ENCODE peak calls at places on chromosome 14, in seven cellular contexts. N, R, T, H, X, O and W are unnamed samples.

GRCh38 chr14:33165144-33165925 is 226.7 kb downstream of the NPAS3 start:
- DNase-seq in N (peak; percentile 22), R (no peak), T (no peak), H (no peak), X (peak; percentile 4), O (no peak), W (no peak)

GRCh38 chr14:60590907-60591510 is 58.3 kb downstream of the SIX1 start:
- DNase-seq in N (no peak), R (no peak), T (no peak), H (no peak), X (no peak), O (no peak), W (no peak)

GRCh38 chr14:101121399-101122113 is 218.0 kb upstream of the RTL1 start:
- DNase-seq in N (no peak), R (no peak), T (peak; percentile 37), H (no peak), X (no peak), O (peak; percentile 6), W (no peak)

GRCh38 chr14:59254146-59254910 is 65.9 kb downstream of the DAAM1 start:
- DNase-seq in N (peak; percentile 93), R (no peak), T (peak; percentile 77), H (no peak), X (peak; percentile 94), O (peak; percentile 66), W (no peak)

GRCh38 chr14:100824156-100824555 is 1.8 kb upstream of the MEG3 start:
- DNase-seq in N (no peak), R (no peak), T (peak; percentile 79), H (peak; percentile 87), X (peak; percentile 68), O (peak; percentile 28), W (no peak)

GRCh38 chr14:105855246-105855892 is 329.0 kb downstream of the TMEM121 start:
- DNase-seq in N (no peak), R (no peak), T (peak; percentile 71), H (no peak), X (no peak), O (no peak), W (no peak)

GRCh38 chr14:54446201-54446693 is 5.1 kb upstream of the CNIH1 start:
- DNase-seq in N (no peak), R (no peak), T (no peak), H (peak; percentile 63), X (peak; percentile 94), O (peak; percentile 94), W (no peak)

GRCh38 chr14:105902131-105902898 is 375.9 kb downstream of the TMEM121 start:
- DNase-seq in N (no peak), R (no peak), T (no peak), H (no peak), X (no peak), O (no peak), W (no peak)

GRCh38 chr14:70919774-70920173 is 12.5 kb downstream of the PCNX1 start:
- DNase-seq in N (no peak), R (no peak), T (no peak), H (no peak), X (peak; percentile 67), O (no peak), W (no peak)

GRCh38 chr14:106812788-106813476 is 1286.5 kb downstream of the TMEM121 start:
- DNase-seq in N (no peak), R (no peak), T (no peak), H (no peak), X (no peak), O (no peak), W (no peak)

GRCh38 chr14:87430810-87431209 is 562.2 kb downstream of the GALC start:
- DNase-seq in N (no peak), R (no peak), T (no peak), H (no peak), X (peak; percentile 22), O (no peak), W (no peak)

GRCh38 chr14:54105406-54105805 is 148.8 kb upstream of the BMP4 start:
- DNase-seq in N (no peak), R (no peak), T (no peak), H (no peak), X (no peak), O (no peak), W (no peak)

GRCh38 chr14:24639905-24640304 is 5.9 kb upstream of the GZMB start:
- DNase-seq in N (no peak), R (no peak), T (no peak), H (no peak), X (no peak), O (no peak), W (no peak)

GRCh38 chr14:62655161-62655560 is 390.1 kb downstream of the KCNH5 start:
- DNase-seq in N (no peak), R (no peak), T (no peak), H (no peak), X (peak; percentile 10), O (no peak), W (no peak)

GRCh38 chr14:71209888-71210287 is 302.6 kb downstream of the PCNX1 start:
- DNase-seq in N (no peak), R (no peak), T (no peak), H (no peak), X (no peak), O (no peak), W (no peak)

GRCh38 chr14:22993517-22993916 is 11.2 kb upstream of the AJUBA start:
- DNase-seq in N (no peak), R (no peak), T (no peak), H (no peak), X (no peak), O (no peak), W (no peak)

GRCh38 chr14:68523994-68524725 is 268.7 kb downstream of the ZFP36L1 start:
- DNase-seq in N (no peak), R (no peak), T (peak; percentile 55), H (no peak), X (peak; percentile 38), O (peak; percentile 83), W (no peak)
- TF ChIP-seq CTCF in N (peak; percentile 75), R (no peak), T (peak; percentile 34), H (peak; percentile 36), X (peak; percentile 41), O (peak; percentile 27), W (no peak)

GRCh38 chr14:77059276-77059934 is 30.9 kb upstream of the IRF2BPL start:
- DNase-seq in N (peak; percentile 42), R (peak; percentile 49), T (peak; percentile 89), H (peak; percentile 39), X (peak; percentile 89), O (peak; percentile 49), W (no peak)
- TF ChIP-seq CTCF in N (peak; percentile 29), R (peak; percentile 52), T (peak; percentile 7), H (no peak), X (peak; percentile 42), O (no peak), W (no peak)

DNA sequence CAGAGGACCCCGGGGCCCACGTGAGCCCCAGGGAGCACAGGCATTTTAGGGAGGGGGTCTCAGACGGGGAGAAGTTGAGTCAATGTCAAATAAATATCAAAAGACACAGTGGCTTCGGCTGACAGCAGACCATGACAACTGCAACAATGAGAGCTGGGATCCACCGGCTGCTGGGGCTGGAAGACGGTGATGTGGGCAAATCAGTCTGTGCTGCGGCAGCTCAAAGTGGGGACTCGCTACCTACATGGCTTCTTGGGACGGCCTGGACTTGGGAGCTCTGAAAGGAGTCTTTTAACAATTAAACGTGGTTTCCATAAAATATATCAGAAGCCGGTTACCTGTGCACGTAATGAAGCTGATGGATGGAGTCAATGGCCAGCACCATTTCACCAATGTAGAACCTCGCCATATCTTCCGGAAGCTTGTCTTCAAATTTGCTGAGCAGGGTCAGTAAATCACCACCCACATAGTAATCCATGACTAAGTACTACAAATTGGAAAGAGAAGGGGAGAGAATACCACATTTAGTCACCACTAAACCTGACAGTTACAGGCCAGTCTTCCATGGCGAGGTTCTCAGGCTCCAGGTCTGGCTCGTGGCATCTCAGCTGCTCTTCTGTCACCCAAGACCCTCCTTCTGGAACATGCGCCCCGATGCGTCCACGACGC is 58.0 kb downstream of the CDC42BPB start:
- DNase-seq in N (no peak), R (no peak), T (no peak), H (no peak), X (no peak), O (no peak), W (no peak)
- TF ChIP-seq CTCF in N (no peak), R (no peak), T (no peak), H (no peak), X (no peak), O (no peak), W (no peak)

GRCh38 chr14:46490150-46490769 is 161.3 kb downstream of the RPL10L start:
- DNase-seq in N (no peak), R (no peak), T (no peak), H (no peak), X (no peak), O (no peak), W (no peak)
- TF ChIP-seq CTCF in N (no peak), R (peak; percentile 51), T (no peak), H (peak; percentile 11), X (no peak), O (no peak), W (peak; percentile 27)

DNA sequence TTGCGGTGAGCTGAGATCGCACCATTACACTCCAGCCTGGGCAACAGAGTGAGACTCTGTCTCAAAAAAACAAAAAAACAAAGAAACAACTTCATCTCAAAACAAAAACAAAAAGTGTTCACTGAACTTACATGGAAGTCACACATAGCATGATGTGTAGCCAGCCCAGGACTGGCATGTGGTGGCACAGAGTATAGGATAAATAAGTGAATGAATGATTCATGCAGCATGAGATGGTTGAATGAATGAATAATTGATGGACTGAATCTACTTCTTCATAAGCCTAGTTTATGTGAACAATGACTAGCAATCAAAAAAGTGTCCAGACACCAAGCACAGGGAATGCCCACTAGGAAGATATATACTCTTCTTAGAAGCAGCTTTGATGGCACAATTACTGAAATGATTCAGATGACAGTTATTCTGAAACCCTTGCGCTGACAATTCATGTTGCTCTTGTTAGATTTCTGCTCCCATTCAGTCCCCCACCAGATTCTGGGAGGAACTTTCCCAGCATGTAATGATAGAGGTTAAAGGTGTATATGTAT is 31.6 kb upstream of the SERPINA6 start:
- DNase-seq in N (no peak), R (no peak), T (no peak), H (no peak), X (no peak), O (no peak), W (no peak)
- TF ChIP-seq CTCF in N (no peak), R (no peak), T (no peak), H (no peak), X (no peak), O (no peak), W (no peak)